ENCODE peak calls at places on chromosomes 6 and 20, in five cellular contexts. O, Y, S, T and X are unnamed samples.
A peak's percentile ranks its signal among the peaks of the same experiment; 100 is the strongest.

GRCh38 chr6:162543221-162543620 is 184.3 kb downstream of the PRKN start:
- DNase-seq in O (no peak), Y (no peak), S (no peak), T (no peak), X (no peak)

GRCh38 chr6:5135783-5136376 is 50.7 kb downstream of the PPP1R3G start:
- DNase-seq in O (no peak), Y (no peak), S (peak; percentile 49), T (no peak), X (peak; percentile 58)

GRCh38 chr6:34610819-34611477 is 54.8 kb upstream of the SPDEF start:
- DNase-seq in O (no peak), Y (no peak), S (peak; percentile 69), T (no peak), X (no peak)

GRCh38 chr6:37021356-37022129 is 16.1 kb downstream of the FGD2 start:
- DNase-seq in O (no peak), Y (peak; percentile 69), S (peak; percentile 60), T (peak; percentile 23), X (peak; percentile 45)

GRCh38 chr6:157892363-157892878 is 69.4 kb downstream of the SNX9 start:
- DNase-seq in O (no peak), Y (no peak), S (no peak), T (no peak), X (no peak)

GRCh38 chr6:156869986-156870398 is 92.8 kb downstream of the ARID1B start:
- DNase-seq in O (no peak), Y (no peak), S (no peak), T (no peak), X (no peak)

GRCh38 chr6:99121748-99122147 is 174.0 kb upstream of the FBXL4 start:
- DNase-seq in O (no peak), Y (no peak), S (no peak), T (no peak), X (no peak)

GRCh38 chr20:48823476-48823875 is 4.3 kb downstream of the PREX1 start:
- DNase-seq in O (no peak), Y (no peak), S (no peak), T (no peak), X (no peak)

GRCh38 chr20:60138263-60139127 is 180.3 kb downstream of the CDH26 start:
- DNase-seq in O (peak; percentile 39), Y (peak; percentile 89), S (no peak), T (peak; percentile 48), X (peak; percentile 6)

GRCh38 chr6:106250997-106251396 is 74.6 kb downstream of the ATG5 start:
- DNase-seq in O (no peak), Y (no peak), S (no peak), T (no peak), X (no peak)

GRCh38 chr6:81925201-81925600 is 172.7 kb upstream of the TENT5A start:
- DNase-seq in O (no peak), Y (no peak), S (no peak), T (no peak), X (no peak)

GRCh38 chr6:129730477-129731165 is 20.6 kb upstream of the ARHGAP18 start:
- DNase-seq in O (no peak), Y (no peak), S (peak; percentile 50), T (no peak), X (peak; percentile 64)

GRCh38 chr6:118325220-118325860 is 222.8 kb upstream of the PLN start:
- DNase-seq in O (no peak), Y (no peak), S (no peak), T (no peak), X (no peak)

GRCh38 chr20:2507875-2508630 is 662 bp downstream of the ZNF343 start:
- DNase-seq in O (peak; percentile 33), Y (no peak), S (peak; percentile 21), T (peak; percentile 23), X (peak; percentile 4)

GRCh38 chr6:140398076-140398475 is 1023.6 kb upstream of the CITED2 start:
- DNase-seq in O (no peak), Y (no peak), S (no peak), T (no peak), X (no peak)

GRCh38 chr6:89667872-89668556 is 29.5 kb upstream of the LYRM2 start:
- DNase-seq in O (no peak), Y (no peak), S (no peak), T (no peak), X (no peak)

GRCh38 chr6:68126089-68126749 is 508.9 kb upstream of the ADGRB3 start:
- DNase-seq in O (no peak), Y (no peak), S (no peak), T (no peak), X (no peak)

GRCh38 chr6:5439749-5440148 is 178.4 kb downstream of the FARS2 start:
- DNase-seq in O (no peak), Y (no peak), S (peak; percentile 65), T (no peak), X (no peak)

GRCh38 chr6:37103169-37104039 is 66.5 kb upstream of the PIM1 start:
- DNase-seq in O (peak; percentile 64), Y (peak; percentile 81), S (peak; percentile 56), T (peak; percentile 93), X (peak; percentile 73)

GRCh38 chr6:156618600-156619205 is 158.5 kb upstream of the ARID1B start:
- DNase-seq in O (no peak), Y (no peak), S (no peak), T (no peak), X (no peak)

GRCh38 chr6:106520711-106521367 is 108.5 kb downstream of the RTN4IP1 start:
- DNase-seq in O (no peak), Y (peak; percentile 91), S (no peak), T (peak; percentile 61), X (peak; percentile 69)

GRCh38 chr20:46629341-46629740 is 21.9 kb downstream of the SLC13A3 start:
- DNase-seq in O (no peak), Y (no peak), S (no peak), T (no peak), X (no peak)
- H3K4me1 ChIP-seq in O (no peaks in the 10 kb centered on the region), Y (no peaks in the 10 kb centered on the region), S (no peaks in the 10 kb centered on the region), T (no peaks in the 10 kb centered on the region), X (no peaks in the 10 kb centered on the region)

GRCh38 chr6:148658701-148659100 is 88.1 kb upstream of the UST start:
- DNase-seq in O (no peak), Y (no peak), S (no peak), T (no peak), X (no peak)
- H3K9me3 ChIP-seq in O (no peaks in the 10 kb centered on the region), Y (peaks cover 15% of the 10 kb centered on the region), S (peaks cover 3% of the 10 kb centered on the region), T (no peaks in the 10 kb centered on the region), X (peaks cover 7% of the 10 kb centered on the region)

GRCh38 chr6:159060107-159060506 is 15.3 kb upstream of the TAGAP start:
- DNase-seq in O (no peak), Y (no peak), S (no peak), T (no peak), X (no peak)
- H3K4me1 ChIP-seq in O (no peaks in the 10 kb centered on the region), Y (peaks cover 70% of the 10 kb centered on the region), S (no peaks in the 10 kb centered on the region), T (no peaks in the 10 kb centered on the region), X (peaks cover 43% of the 10 kb centered on the region)

DNA sequence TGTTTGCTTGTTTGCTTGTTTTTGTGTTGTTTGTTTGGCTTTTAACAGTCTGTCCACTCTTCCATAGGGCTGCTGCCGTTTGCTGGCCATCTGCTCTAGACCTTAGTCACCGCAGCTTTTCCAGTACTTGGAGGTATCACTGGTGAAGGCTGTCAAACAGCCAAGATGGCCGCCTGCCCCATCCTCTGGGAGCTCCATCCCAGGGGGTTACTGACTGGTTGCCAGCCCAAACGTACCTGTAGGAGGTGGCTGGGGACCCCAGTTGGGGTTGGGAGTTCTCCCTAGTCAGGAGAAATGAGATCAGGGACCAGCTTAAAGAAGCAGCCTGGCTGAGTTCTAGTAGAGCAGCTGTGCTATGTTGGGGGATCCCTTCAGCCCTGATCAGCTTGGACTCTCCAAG is 418.4 kb downstream of the KHDRBS2 start:
- DNase-seq in O (no peak), Y (no peak), S (no peak), T (no peak), X (no peak)
- H3K9me3 ChIP-seq in O (no peaks in the 10 kb centered on the region), Y (peaks cover 27% of the 10 kb centered on the region), S (no peaks in the 10 kb centered on the region), T (no peaks in the 10 kb centered on the region), X (no peaks in the 10 kb centered on the region)

GRCh38 chr6:52516269-52516668 is 60.6 kb downstream of the TRAM2 start:
- DNase-seq in O (no peak), Y (no peak), S (no peak), T (no peak), X (no peak)

GRCh38 chr6:52514514-52514913 is 62.3 kb downstream of the TRAM2 start:
- DNase-seq in O (no peak), Y (no peak), S (peak; percentile 55), T (no peak), X (no peak)

GRCh38 chr6:52516943-52517342 is 59.9 kb downstream of the TRAM2 start:
- DNase-seq in O (no peak), Y (no peak), S (no peak), T (no peak), X (no peak)

GRCh38 chr6:52513896-52514295 is 63.0 kb downstream of the TRAM2 start:
- DNase-seq in O (no peak), Y (no peak), S (no peak), T (no peak), X (no peak)

DNA sequence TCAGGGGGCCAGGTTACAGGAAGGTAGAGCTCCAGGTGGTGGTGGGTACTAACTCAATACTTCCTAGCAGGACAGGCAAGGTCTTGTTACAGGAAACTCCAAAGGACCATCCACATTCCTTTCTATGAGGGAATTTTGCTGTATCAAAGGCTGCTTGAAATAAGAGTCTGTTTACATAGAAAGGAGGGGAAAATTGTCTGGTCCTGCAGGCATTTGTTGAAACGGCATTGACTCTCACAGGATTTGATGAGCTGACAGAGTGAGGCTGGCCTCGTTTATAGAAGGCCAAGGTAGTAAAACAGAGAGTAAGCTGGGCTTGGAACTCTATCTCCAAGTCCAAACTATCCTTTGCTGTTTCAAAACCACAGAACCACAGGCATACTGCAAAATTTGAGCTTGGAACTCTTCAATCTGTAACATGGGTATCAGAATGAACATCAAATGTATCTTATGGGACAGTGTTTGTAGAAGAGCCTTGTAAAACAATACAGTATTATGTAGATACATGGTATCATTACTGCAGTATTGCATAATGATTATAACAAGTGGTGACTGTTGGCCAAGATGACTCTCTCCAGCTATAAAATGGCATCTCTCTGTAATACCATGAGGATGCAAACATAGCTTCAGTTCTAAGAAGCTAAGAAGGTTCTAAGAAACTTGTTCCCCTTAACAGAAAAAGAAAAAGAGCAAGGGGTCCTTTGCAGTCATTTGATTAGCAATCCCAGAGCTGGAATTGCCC is 61.5 kb downstream of the TRAM2 start:
- DNase-seq in O (no peak), Y (no peak), S (peak; percentile 38), T (no peak), X (no peak)
- H3K4me1 ChIP-seq in O (peaks cover 30% of the 10 kb centered on the region), Y (peaks cover 38% of the 10 kb centered on the region), S (peaks cover 75% of the 10 kb centered on the region), T (peaks cover 18% of the 10 kb centered on the region), X (no peaks in the 10 kb centered on the region)

DNA sequence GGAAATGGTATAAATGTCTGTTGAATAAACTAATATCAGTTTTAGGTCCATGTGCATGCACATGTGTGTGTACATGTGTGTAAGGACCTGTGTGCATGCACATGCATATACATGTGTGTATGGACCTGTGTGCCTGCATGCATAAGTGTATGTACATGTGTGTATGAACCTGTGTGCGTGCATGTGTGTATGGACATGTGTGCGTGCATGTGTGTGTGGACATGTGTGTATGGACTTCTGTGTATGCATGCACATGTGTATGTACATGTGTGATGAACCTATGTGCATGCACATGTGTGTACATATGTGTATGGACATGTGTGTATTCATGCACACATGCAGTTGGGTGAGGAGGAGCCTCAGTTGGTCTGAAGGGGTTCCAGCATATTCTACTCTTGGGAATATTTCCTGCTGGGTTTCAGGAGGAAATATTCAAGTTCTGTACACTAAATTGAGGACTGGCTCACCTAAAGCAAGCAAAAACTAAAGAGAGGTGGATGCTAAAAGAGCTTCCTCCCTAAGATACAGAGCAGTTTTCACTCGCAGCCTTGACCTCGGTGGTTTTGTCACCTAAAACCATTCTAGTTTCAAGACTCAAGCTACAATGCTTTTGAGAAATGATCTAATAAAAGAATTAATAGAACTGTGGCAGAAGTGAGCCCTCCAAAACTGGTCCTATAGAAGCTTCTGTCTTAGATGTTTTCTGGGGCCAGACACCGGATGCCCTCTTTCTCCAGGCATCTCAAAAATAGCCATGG is 742.8 kb downstream of the MAFB start:
- DNase-seq in O (no peak), Y (no peak), S (no peak), T (no peak), X (no peak)
- H3K9me3 ChIP-seq in O (no peaks in the 10 kb centered on the region), Y (no peaks in the 10 kb centered on the region), S (no peaks in the 10 kb centered on the region), T (no peaks in the 10 kb centered on the region), X (no peaks in the 10 kb centered on the region)